ENCODE peak calls at places on chromosomes 13 and 19, in four cellular contexts. H is A549, L is HepG2, B is endothelial cell of umbilical vein. A is an unnamed sample.

GRCh38 chr13:98340026-98340425 is 163.0 kb upstream of the RNF113B start:
- DNase-seq in B (no peak), H (no peak), L (no peak), A (no peak)

GRCh38 chr13:73482556-73482955 is 423.8 kb downstream of the KLF5 start:
- DNase-seq in B (no peak), L (no peak), H (no peak), A (no peak)

GRCh38 chr13:80047406-80047805 is 293.5 kb downstream of the SPRY2 start:
- DNase-seq in H (no peak), B (no peak), L (no peak), A (no peak)

GRCh38 chr13:50126378-50127016 is 111.3 kb downstream of the KCNRG start:
- DNase-seq in L (peak), H (peak), B (peak), A (peak)

GRCh38 chr13:51785592-51786424 is 18.2 kb downstream of the DHRS12 start:
- DNase-seq in L (no peak), B (no peak), H (no peak), A (peak)

GRCh38 chr13:91588541-91588940 is 190.1 kb downstream of the GPC5 start:
- DNase-seq in B (no peak), L (no peak), H (no peak), A (no peak)

GRCh38 chr19:49217382-49217781 is 59.8 kb downstream of the TRPM4 start:
- DNase-seq in B (no peak), L (no peak), H (no peak), A (no peak)

GRCh38 chr13:39313721-39314120 is 275.5 kb downstream of the NHLRC3 start:
- DNase-seq in B (no peak), H (no peak), L (no peak), A (no peak)

GRCh38 chr13:24822640-24823039 is 58.7 kb downstream of the RNF17 start:
- DNase-seq in L (no peak), H (no peak), B (no peak), A (no peak)

GRCh38 chr19:49395581-49396407 is 7.7 kb downstream of the KASH5 start:
- DNase-seq in B (no peak), H (no peak), L (no peak), A (no peak)

GRCh38 chr13:38980628-38981078 is 10.0 kb downstream of the STOML3 start:
- DNase-seq in B (no peak), H (no peak), L (no peak), A (no peak)

GRCh38 chr19:35222373-35223005 is 6.0 kb downstream of the FAM187B start:
- DNase-seq in L (no peak), H (no peak), B (no peak), A (no peak)

GRCh38 chr13:97600438-97601080 is 166.6 kb downstream of the RAP2A start:
- DNase-seq in H (peak), L (peak), B (peak), A (peak)

GRCh38 chr13:35500071-35500595 is 23.6 kb upstream of the MAB21L1 start:
- DNase-seq in H (no peak), L (no peak), B (no peak), A (no peak)

GRCh38 chr19:58572818-58573657 is at the start of gene MZF1:
- DNase-seq in H (peak), B (peak), L (peak), A (peak)

GRCh38 chr13:21139374-21139773 is 37.0 kb downstream of the SKA3 start:
- DNase-seq in B (no peak), L (no peak), H (no peak), A (no peak)

GRCh38 chr13:102812616-102813287 is 13.8 kb downstream of the BIVM start:
- DNase-seq in H (no peak), L (no peak), B (no peak), A (peak)

GRCh38 chr19:33310606-33311325 is 8.4 kb upstream of the CEBPA start:
- DNase-seq in B (no peak), L (no peak), H (no peak), A (no peak)
- TF ChIP-seq POLR2A in B (no peak), L (no peak), H (no peak), A (no peak)

GRCh38 chr19:43749152-43749551 is 5.6 kb downstream of the SMG9 start:
- DNase-seq in B (no peak), H (no peak), L (no peak), A (no peak)
- TF ChIP-seq MYC in B (no peak), H (no peak), L (no peak), A (no peak)

GRCh38 chr13:30457306-30457891 is 8.3 kb downstream of the HMGB1 start:
- DNase-seq in L (no peak), H (no peak), B (no peak), A (peak)
- TF ChIP-seq POLR2A in L (no peak), H (no peak), B (no peak), A (peak)

GRCh38 chr19:38693380-38694223 is 46.2 kb downstream of the ACTN4 start:
- DNase-seq in H (peak), L (peak), B (peak), A (peak)
- TF ChIP-seq MYC in H (peak), L (no peak), B (no peak), A (peak)

DNA sequence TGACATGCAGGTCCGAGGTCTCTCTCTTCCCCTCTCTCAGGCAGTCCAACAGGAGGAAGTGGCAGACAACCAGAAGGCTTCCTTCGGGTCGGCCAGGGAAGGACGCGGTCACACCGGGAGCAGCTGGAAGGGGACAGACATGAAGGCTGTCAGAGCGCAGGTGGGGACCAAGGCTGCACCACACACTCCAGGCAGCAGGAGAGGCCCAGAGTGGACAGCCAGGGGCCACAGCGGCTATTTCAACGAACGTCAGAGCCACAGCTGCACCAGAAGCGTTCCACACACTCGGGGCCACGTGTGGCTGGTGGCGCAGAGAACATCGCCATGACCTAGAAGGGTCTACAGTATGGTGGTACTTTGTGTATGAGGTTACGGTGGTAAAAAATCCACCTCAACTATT is 16.0 kb upstream of the SLC39A3 start:
- DNase-seq in L (no peak), H (no peak), B (no peak), A (no peak)
- TF ChIP-seq POLR2A in L (no peak), H (no peak), B (no peak), A (no peak)

GRCh38 chr19:46220038-46220615 is 9.4 kb upstream of the IGFL1 start:
- DNase-seq in L (no peak), H (no peak), B (no peak), A (no peak)

GRCh38 chr19:46224773-46225172 is 4.8 kb upstream of the IGFL1 start:
- DNase-seq in B (no peak), L (no peak), H (no peak), A (no peak)

GRCh38 chr19:46221152-46221551 is 8.4 kb upstream of the IGFL1 start:
- DNase-seq in B (no peak), L (no peak), H (no peak), A (no peak)

GRCh38 chr19:46225558-46226004 is 4.0 kb upstream of the IGFL1 start:
- DNase-seq in H (no peak), B (peak), L (no peak), A (peak)

GRCh38 chr19:46221981-46222610 is 7.4 kb upstream of the IGFL1 start:
- DNase-seq in B (no peak), H (peak), L (no peak), A (peak)
- TF ChIP-seq MYC in B (no peak), H (no peak), L (no peak), A (no peak)

GRCh38 chr19:18014197-18014596 is 6.2 kb downstream of the ARRDC2 start:
- DNase-seq in B (no peak), L (no peak), H (no peak), A (no peak)
- TF ChIP-seq POLR2A in B (no peak), L (no peak), H (no peak), A (no peak)